ENCODE peak calls at places on chromosomes 1 and 21, in five cellular contexts. Q is brain microvascular endothelial cell, W is heart left ventricle, B is left lung, U is PC-3. M is an unnamed sample. For H3K36me3, the result is how much of the 10 kb centered on the place peaks cover.

GRCh38 chr1:143661418-143662120 is 310.2 kb downstream of the FAM72C start:
- DNase-seq in Q (no peak), W (no peak), B (no peak), U (no peak), M (no peak)

GRCh38 chr1:53001128-53001527 is 60.9 kb upstream of the PODN start:
- DNase-seq in U (no peak), Q (no peak), B (no peak), W (no peak), M (no peak)

GRCh38 chr1:6157132-6157527 is 23.0 kb downstream of the CHD5 start:
- DNase-seq in W (no peak), U (peak), B (peak), Q (no peak), M (no peak)

GRCh38 chr1:58739851-58740466 is 40.1 kb upstream of the MYSM1 start:
- DNase-seq in B (no peak), W (no peak), U (peak), Q (peak), M (no peak)

GRCh38 chr1:2977886-2978611 is 43.2 kb upstream of the ACTRT2 start:
- DNase-seq in U (no peak), Q (no peak), W (no peak), B (peak), M (no peak)

GRCh38 chr1:156400191-156400920 is 31.3 kb downstream of the RHBG start:
- DNase-seq in Q (no peak), U (no peak), B (peak), W (no peak), M (no peak)

GRCh38 chr1:48644190-48644930 is 132.3 kb downstream of the BEND5 start:
- DNase-seq in Q (no peak), U (no peak), B (no peak), W (no peak), M (no peak)

GRCh38 chr1:101653482-101653946 is 343.2 kb downstream of the OLFM3 start:
- DNase-seq in B (no peak), U (peak), W (no peak), Q (peak), M (no peak)

GRCh38 chr1:224539971-224540370 is 76.1 kb upstream of the CNIH3 start:
- DNase-seq in B (no peak), U (no peak), Q (no peak), W (no peak), M (no peak)

GRCh38 chr1:70779571-70779970 is 268.0 kb downstream of the PTGER3 start:
- DNase-seq in U (peak), W (no peak), Q (no peak), B (no peak), M (no peak)

GRCh38 chr1:206600527-206600926 is 11.7 kb downstream of the EIF2D start:
- DNase-seq in B (no peak), Q (no peak), W (no peak), U (no peak), M (no peak)

GRCh38 chr1:108050911-108051624 is 86.1 kb upstream of the VAV3 start:
- DNase-seq in U (no peak), B (no peak), W (no peak), Q (no peak), M (no peak)

GRCh38 chr1:38848069-38848468 is 11.5 kb downstream of the RRAGC start:
- DNase-seq in Q (no peak), U (no peak), B (no peak), W (no peak), M (peak)

GRCh38 chr1:41464886-41465285 is 19.6 kb downstream of the EDN2 start:
- DNase-seq in Q (no peak), B (no peak), U (no peak), W (no peak), M (no peak)

GRCh38 chr1:174998569-174999215 is 1.1 kb upstream of the CACYBP start:
- DNase-seq in Q (peak), B (peak), U (peak), W (no peak), M (no peak)

GRCh38 chr1:14726606-14727005 is 128.1 kb downstream of the KAZN start:
- DNase-seq in W (no peak), Q (no peak), B (no peak), U (no peak), M (no peak)

GRCh38 chr1:201605385-201605747 is 66.4 kb downstream of the NAV1 start:
- DNase-seq in W (no peak), Q (peak), U (no peak), B (no peak), M (no peak)

GRCh38 chr21:30072496-30072895 is 94.1 kb downstream of the CLDN17 start:
- DNase-seq in U (peak), B (no peak), Q (peak), W (no peak), M (no peak)

GRCh38 chr1:210377934-210378333 is 49.2 kb downstream of the HHAT start:
- DNase-seq in B (no peak), U (peak), W (no peak), Q (peak), M (no peak)

GRCh38 chr1:169122976-169123375 is 16.5 kb downstream of the ATP1B1 start:
- DNase-seq in U (no peak), Q (no peak), W (no peak), B (no peak), M (no peak)

GRCh38 chr1:64514197-64514765 is 44.4 kb downstream of the CACHD1 start:
- DNase-seq in B (no peak), W (no peak), Q (peak), U (no peak), M (no peak)

GRCh38 chr1:19799877-19800804 is at the start of gene TMCO4:
- DNase-seq in B (peak), Q (peak), W (peak), U (peak), M (peak)

GRCh38 chr1:88731475-88731874 is 47.4 kb downstream of the PKN2 start:
- DNase-seq in Q (peak), B (no peak), U (peak), W (no peak), M (no peak)

GRCh38 chr1:225480825-225481434 is 53.1 kb upstream of the LBR start:
- DNase-seq in B (no peak), Q (no peak), W (no peak), U (peak), M (peak)

GRCh38 chr21:36702622-36702968 is 3.7 kb downstream of the SIM2 start:
- DNase-seq in B (no peak), Q (no peak), U (no peak), W (no peak), M (no peak)

GRCh38 chr1:46488343-46489168 is 1.1 kb upstream of the DMBX1 start:
- DNase-seq in B (peak), W (peak), U (peak), Q (no peak), M (no peak)

DNA sequence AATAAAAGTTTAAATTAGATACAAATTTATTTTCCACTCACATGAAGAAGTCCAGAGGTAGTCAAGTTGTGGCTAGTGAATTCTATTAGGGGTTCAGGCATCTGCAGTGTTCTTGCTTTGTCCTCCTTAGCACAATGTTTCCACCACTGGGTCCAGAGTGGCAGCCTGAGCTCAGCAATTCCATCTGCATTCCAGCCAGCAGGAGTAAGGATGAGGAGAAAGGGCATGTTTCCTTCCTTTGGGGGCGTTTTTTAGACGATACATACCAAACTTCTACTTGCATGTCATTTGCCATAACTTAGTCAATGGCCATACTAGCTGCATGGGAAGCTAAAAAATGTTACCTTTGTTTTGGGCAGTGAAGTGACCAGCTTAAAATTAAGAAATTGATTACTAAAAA is 98.5 kb upstream of the VANGL1 start:
- DNase-seq in B (no peak), U (no peak), W (no peak), Q (no peak), M (no peak)
- TF ChIP-seq CTCF in B (no peak), U (no peak), W (no peak), Q (peak), M (no peak)

GRCh38 chr21:33236799-33237198 is 7.1 kb downstream of the IFNAR2 start:
- DNase-seq in B (no peak), W (no peak), U (no peak), Q (no peak), M (no peak)

GRCh38 chr21:33236013-33236686 is 6.4 kb downstream of the IFNAR2 start:
- DNase-seq in W (no peak), Q (no peak), U (no peak), B (peak), M (no peak)

GRCh38 chr21:33238565-33239255 is 9.0 kb downstream of the IFNAR2 start:
- DNase-seq in W (no peak), U (no peak), Q (no peak), B (no peak), M (peak)

GRCh38 chr21:33238146-33238545 is 8.4 kb downstream of the IFNAR2 start:
- DNase-seq in Q (no peak), U (no peak), B (no peak), W (no peak), M (no peak)

GRCh38 chr21:33237446-33237845 is 7.7 kb downstream of the IFNAR2 start:
- DNase-seq in Q (no peak), B (no peak), W (no peak), U (no peak), M (no peak)
- H3K36me3 ChIP-seq in Q (under half), B (under half), W (under half), U (under half), M (under half)

GRCh38 chr1:166258017-166258416 is 91.2 kb upstream of the FAM78B start:
- DNase-seq in B (no peak), U (no peak), Q (no peak), W (no peak), M (no peak)
- TF ChIP-seq CTCF in B (no peak), U (no peak), Q (no peak), W (no peak), M (peak)

DNA sequence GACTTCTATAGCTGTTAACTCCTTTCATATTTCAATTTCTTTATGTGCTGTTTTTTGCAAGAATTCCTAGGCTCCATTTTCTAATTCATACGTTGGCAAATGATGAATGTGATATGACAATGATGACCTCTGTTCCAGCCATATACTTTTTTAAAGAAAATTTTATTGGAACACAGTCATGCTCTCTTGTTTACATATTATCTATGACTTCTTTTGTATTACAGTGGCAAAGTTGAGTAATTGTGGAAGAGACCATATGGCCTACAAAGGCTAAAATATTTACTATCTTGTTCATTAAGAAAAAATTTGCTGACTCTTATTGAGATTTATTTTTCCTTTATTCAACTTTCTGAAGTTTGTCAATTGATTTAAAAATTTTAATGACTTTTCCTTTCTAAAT is 7.1 kb downstream of the IFI44L start:
- DNase-seq in B (no peak), W (no peak), Q (no peak), U (peak), M (no peak)
- H3K36me3 ChIP-seq in B (under half), W (under half), Q (under half), U (under half), M (under half)

GRCh38 chr1:25848531-25848930 is 10.7 kb downstream of the AUNIP start:
- DNase-seq in U (no peak), Q (no peak), B (no peak), W (no peak), M (no peak)

GRCh38 chr1:25845664-25846063 is 13.6 kb downstream of the AUNIP start:
- DNase-seq in U (no peak), Q (no peak), B (no peak), W (no peak), M (no peak)

GRCh38 chr1:25844485-25845337 is 14.5 kb downstream of the AUNIP start:
- DNase-seq in W (no peak), B (no peak), U (no peak), Q (no peak), M (no peak)

GRCh38 chr1:25847929-25848328 is 11.3 kb downstream of the AUNIP start:
- DNase-seq in W (no peak), Q (no peak), U (no peak), B (no peak), M (no peak)

GRCh38 chr1:25843483-25843882 is 15.8 kb downstream of the AUNIP start:
- DNase-seq in W (no peak), U (no peak), Q (no peak), B (no peak), M (no peak)
- TF ChIP-seq CTCF in W (no peak), U (no peak), Q (no peak), B (no peak), M (no peak)

GRCh38 chr1:44336668-44337067 is 18.4 kb downstream of the ERI3 start:
- DNase-seq in Q (no peak), B (no peak), W (no peak), U (no peak), M (no peak)

GRCh38 chr1:44334968-44335367 is 20.1 kb downstream of the ERI3 start:
- DNase-seq in Q (no peak), B (no peak), W (no peak), U (no peak), M (no peak)

GRCh38 chr1:44333373-44333772 is 21.7 kb downstream of the ERI3 start:
- DNase-seq in Q (no peak), B (no peak), W (no peak), U (no peak), M (no peak)

GRCh38 chr1:44339731-44340130 is 15.3 kb downstream of the ERI3 start:
- DNase-seq in W (no peak), B (no peak), Q (no peak), U (no peak), M (no peak)

DNA sequence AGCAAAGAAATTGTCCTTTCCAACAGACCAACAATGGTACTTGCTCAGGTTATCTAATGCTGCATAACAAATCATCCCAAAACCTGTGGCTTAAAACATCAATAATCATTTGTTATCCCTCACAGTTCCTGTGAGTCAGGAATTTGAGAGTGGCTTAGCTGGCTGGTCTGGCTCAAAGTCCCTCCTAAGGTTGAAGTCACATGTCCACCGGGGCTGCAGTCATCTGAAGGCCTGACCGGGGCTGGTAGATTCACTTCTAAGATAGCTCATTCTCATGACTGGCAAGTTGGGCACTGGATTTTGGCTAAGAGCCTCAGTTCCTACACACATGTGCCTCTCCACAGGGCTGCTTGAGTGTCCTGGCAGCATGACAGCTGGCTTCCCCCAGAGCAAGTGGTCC is 16.9 kb downstream of the ERI3 start:
- DNase-seq in B (no peak), W (no peak), Q (no peak), U (no peak), M (no peak)
- H3K36me3 ChIP-seq in B (half or more), W (under half), Q (under half), U (under half), M (under half)

GRCh38 chr21:41846536-41846935 is 32.6 kb downstream of the PRDM15 start:
- DNase-seq in U (no peak), B (no peak), Q (no peak), W (no peak), M (no peak)

GRCh38 chr21:41845310-41846032 is 33.7 kb downstream of the PRDM15 start:
- DNase-seq in U (no peak), B (peak), W (no peak), Q (no peak), M (no peak)

GRCh38 chr21:41847066-41847804 is 31.9 kb downstream of the PRDM15 start:
- DNase-seq in B (peak), U (no peak), W (no peak), Q (peak), M (no peak)

GRCh38 chr21:41843584-41843983 is 35.6 kb downstream of the PRDM15 start:
- DNase-seq in B (no peak), W (no peak), U (no peak), Q (no peak), M (no peak)

GRCh38 chr21:41846033-41846317 is 33.2 kb downstream of the PRDM15 start:
- DNase-seq in W (no peak), B (peak), U (no peak), Q (no peak), M (no peak)
- TF ChIP-seq CTCF in W (no peak), B (no peak), U (no peak), Q (no peak), M (no peak)